ENCODE peak calls at places on chromosomes 13 and 19, in nine cellular contexts. E is stomach, O is suprapubic skin, U is K562, J is HCT116, Z is spleen, N is transverse colon, K is upper lobe of left lung, V is sigmoid colon. P is an unnamed sample.
A peak's percentile ranks its signal among the peaks of the same experiment; 100 is the strongest.

GRCh38 chr19:58020129-58020528 is 13.7 kb upstream of the ZSCAN1 start:
- DNase-seq in V (no peak), Z (no peak), J (no peak), O (no peak), E (no peak), N (no peak), U (no peak), K (no peak), P (no peak)

GRCh38 chr13:75581874-75582640 is 32.5 kb downstream of the UCHL3 start:
- DNase-seq in N (no peak), E (no peak), V (no peak), O (no peak), K (no peak), Z (no peak), J (no peak), U (no peak), P (no peak)

GRCh38 chr19:6276447-6276846 is 3.3 kb downstream of the MLLT1 start:
- DNase-seq in N (peak; percentile 56), V (peak; percentile 94), E (no peak), U (peak; percentile 81), Z (no peak), K (peak; percentile 70), J (no peak), O (peak; percentile 91), P (no peak)

GRCh38 chr19:8340341-8341096 is 2.5 kb downstream of the KANK3 start:
- DNase-seq in O (no peak), E (peak; percentile 37), N (peak; percentile 30), V (peak; percentile 87), Z (peak; percentile 83), U (no peak), K (peak; percentile 72), J (no peak), P (no peak)

GRCh38 chr13:21668665-21669599 is 1.9 kb upstream of the FGF9 start:
- DNase-seq in E (no peak), J (no peak), Z (peak; percentile 80), O (peak; percentile 64), N (peak; percentile 47), U (no peak), V (peak; percentile 73), K (no peak), P (no peak)

GRCh38 chr13:90118467-90119071 is 1228.9 kb upstream of the MIR17HG start:
- DNase-seq in N (no peak), J (no peak), O (no peak), K (no peak), Z (no peak), U (no peak), E (no peak), V (no peak), P (no peak)

GRCh38 chr13:32426981-32427851 is 714 bp downstream of the N4BP2L1 start:
- DNase-seq in V (peak; percentile 83), J (no peak), O (peak; percentile 73), N (peak; percentile 56), K (peak; percentile 69), U (no peak), E (peak; percentile 57), Z (peak; percentile 91), P (peak; percentile 62)

GRCh38 chr19:11400695-11401291 is 16.7 kb upstream of the EPOR start:
- DNase-seq in U (peak; percentile 11), Z (no peak), V (no peak), E (no peak), J (no peak), N (no peak), K (no peak), O (no peak), P (no peak)

GRCh38 chr13:79869326-79869725 is 388.4 kb downstream of the NDFIP2 start:
- DNase-seq in Z (no peak), N (no peak), K (no peak), J (no peak), U (no peak), E (no peak), V (no peak), O (no peak), P (no peak)

GRCh38 chr13:27006519-27007161 is 165.0 kb downstream of the USP12 start:
- DNase-seq in J (peak; percentile 12), E (peak; percentile 54), Z (peak; percentile 75), O (no peak), N (peak; percentile 55), U (no peak), V (peak; percentile 70), K (peak; percentile 71), P (no peak)

GRCh38 chr19:46775642-46776258 is 12.6 kb downstream of the SLC1A5 start:
- DNase-seq in E (no peak), N (no peak), K (no peak), Z (no peak), O (no peak), U (no peak), V (no peak), J (no peak), P (no peak)

GRCh38 chr19:12838893-12839656 is 760 bp downstream of the MAST1 start:
- DNase-seq in U (no peak), Z (no peak), V (no peak), N (no peak), K (no peak), E (no peak), O (no peak), J (no peak), P (no peak)

GRCh38 chr13:76723551-76724232 is 162.5 kb downstream of the KCTD12 start:
- DNase-seq in O (no peak), E (no peak), N (peak; percentile 11), K (peak; percentile 69), J (no peak), V (no peak), Z (no peak), U (no peak), P (no peak)

GRCh38 chr13:113796211-113796875 is 37.3 kb downstream of the TMEM255B start:
- DNase-seq in Z (peak; percentile 30), O (no peak), E (no peak), V (no peak), J (no peak), U (no peak), K (no peak), N (no peak), P (peak; percentile 40)

GRCh38 chr19:52191374-52191773 is 1.5 kb downstream of the PPP2R1A start:
- DNase-seq in V (no peak), E (no peak), J (no peak), U (no peak), K (no peak), O (no peak), Z (no peak), N (peak; percentile 66), P (no peak)

GRCh38 chr13:85286081-85286480 is 513.1 kb downstream of the SLITRK6 start:
- DNase-seq in U (no peak), J (no peak), E (no peak), N (no peak), Z (no peak), K (no peak), O (no peak), V (no peak), P (no peak)

GRCh38 chr19:16458391-16459128 is 13.2 kb downstream of the EPS15L1 start:
- DNase-seq in U (no peak), K (no peak), V (no peak), J (no peak), E (no peak), N (no peak), Z (no peak), O (no peak), P (no peak)

GRCh38 chr19:51490676-51491075 is 10.9 kb downstream of the SIGLEC12 start:
- DNase-seq in J (no peak), O (no peak), V (no peak), K (no peak), U (peak; percentile 39), Z (no peak), N (no peak), E (no peak), P (no peak)

GRCh38 chr19:1864480-1865171 is 1.2 kb upstream of the KLF16 start:
- DNase-seq in N (peak; percentile 83), K (peak; percentile 82), E (peak; percentile 73), U (peak; percentile 81), O (peak; percentile 84), Z (peak; percentile 96), J (no peak), V (peak; percentile 84), P (peak; percentile 76)
- TF ChIP-seq POLR2AphosphoS5 in N (no peak), K (peak; percentile 4), E (peak; percentile 33), U (no peak), O (no peak), Z (peak; percentile 66), J (peak; percentile 34), V (no peak), P (peak; percentile 0)

GRCh38 chr19:54462713-54463530 is 656 bp downstream of the LENG9 start:
- DNase-seq in V (peak; percentile 90), Z (peak; percentile 94), U (no peak), J (no peak), K (peak; percentile 79), N (peak; percentile 80), O (peak; percentile 89), E (peak; percentile 81), P (no peak)
- TF ChIP-seq POLR2A in V (no peak), Z (no peak), U (peak; percentile 38), J (no peak), K (no peak), N (peak; percentile 58), O (no peak), E (no peak), P (no peak)

GRCh38 chr19:35673121-35673804 is 6.9 kb downstream of the UPK1A start:
- DNase-seq in U (peak; percentile 72), K (peak; percentile 28), E (peak; percentile 43), O (no peak), Z (peak; percentile 77), N (peak; percentile 35), J (peak; percentile 53), V (peak; percentile 64), P (no peak)
- H3K4me3 ChIP-seq in U (peak overlapping the region; percentile 21), K (no peak overlapping the region), E (peak overlapping the region; percentile 34), O (peak overlapping the region; percentile 38), Z (peak overlapping the region; percentile 37), N (peak overlapping the region; percentile 39), J (peak overlapping the region; percentile 59), V (no peak overlapping the region), P (peak overlapping the region; percentile 7)

GRCh38 chr13:39655041-39655568 is 357 bp upstream of the COG6 start:
- DNase-seq in E (no peak), O (no peak), V (no peak), K (no peak), U (peak; percentile 5), Z (no peak), N (no peak), J (no peak), P (no peak)

GRCh38 chr13:39656325-39656677 is 839 bp downstream of the COG6 start:
- DNase-seq in O (no peak), V (no peak), E (no peak), Z (no peak), K (no peak), J (no peak), U (no peak), N (no peak), P (no peak)

DNA sequence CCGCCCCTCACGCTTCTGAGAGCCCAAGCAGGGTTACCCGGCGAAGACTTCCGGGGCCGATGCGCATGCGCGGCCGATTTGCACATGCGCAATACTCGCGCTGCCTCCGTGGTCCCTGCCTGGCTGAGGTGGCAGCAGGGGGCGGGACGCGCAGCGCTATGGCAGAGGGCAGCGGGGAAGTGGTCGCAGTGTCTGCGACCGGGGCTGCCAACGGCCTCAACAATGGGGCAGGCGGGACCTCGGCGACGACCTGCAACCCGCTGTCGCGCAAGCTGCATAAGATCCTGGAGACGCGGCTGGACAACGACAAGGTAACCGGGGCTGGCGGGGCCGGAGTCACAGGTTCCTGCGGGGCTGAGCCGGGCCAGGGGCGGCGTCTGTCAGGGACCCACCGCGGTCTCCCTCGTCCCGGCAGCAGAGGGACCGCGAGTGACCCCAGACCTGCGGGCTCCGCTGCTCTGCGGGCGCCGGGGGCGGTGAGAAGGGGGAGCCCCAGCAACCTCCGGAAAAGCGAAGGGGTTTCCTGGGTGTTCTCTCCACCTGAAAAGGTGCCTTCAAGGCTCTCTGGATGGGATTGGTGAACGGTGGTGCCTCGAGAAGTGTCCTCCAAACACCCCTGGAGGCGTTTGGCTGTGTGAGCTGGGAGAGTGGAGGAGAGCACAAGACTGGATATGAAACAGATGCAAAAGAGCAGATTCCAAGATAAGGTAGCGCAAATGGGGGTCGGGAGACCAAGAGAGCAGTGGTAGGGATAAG is at the start of gene COG6:
- DNase-seq in Z (peak; percentile 97), J (peak; percentile 77), V (peak; percentile 93), N (peak; percentile 94), O (peak; percentile 94), E (peak; percentile 92), U (peak; percentile 86), K (peak; percentile 91), P (peak; percentile 74)
- TF ChIP-seq POLR2AphosphoS5 in Z (peak; percentile 92), J (peak; percentile 69), V (peak; percentile 42), N (peak; percentile 71), O (no peak), E (peak; percentile 91), U (no peak), K (peak; percentile 70), P (no peak)

P was measured in breast epithelium.